ENCODE peak calls at places on chromosomes 4 and X, in eight cellular contexts. A is activated naive CD8-positive, alpha-beta T cell treated with anti-CD3 and anti-CD28 coated beads for 36 hours; L is glutamatergic neuron; I is activated T-cell treated with anti-CD3 and anti-CD28 coated beads, Interleukin-2, amount 50 U/mL, for 72 hours; S is activated naive CD4-positive, alpha-beta T cell treated with Interleukin-2 at 50 U/mL for 16 hours; Y is GM04504; X is B cell; G is adipocyte. Q is an unnamed sample.

GRCh38 chrX:136497556-136498048 is at the start of gene HTATSF1:
- DNase-seq in A (no peak), L (peak), I (no peak), S (no peak), Y (no peak), X (peak), G (no peak), Q (no peak)

GRCh38 chr4:28772796-28773195 is 1912.2 kb downstream of the STIM2 start:
- DNase-seq in A (no peak), L (no peak), I (no peak), S (no peak), Y (no peak), X (no peak), G (no peak), Q (no peak)

GRCh38 chrX:28487818-28488217 is 99.4 kb upstream of the IL1RAPL1 start:
- DNase-seq in A (no peak), L (no peak), I (no peak), S (no peak), Y (no peak), X (no peak), G (no peak), Q (no peak)

GRCh38 chrX:100368167-100368566 is 41.9 kb downstream of the PCDH19 start:
- DNase-seq in A (peak), L (no peak), I (peak), S (no peak), Y (no peak), X (no peak), G (no peak), Q (no peak)

GRCh38 chr4:125368684-125369083 is 53.9 kb downstream of the FAT4 start:
- DNase-seq in A (no peak), L (no peak), I (no peak), S (no peak), Y (peak), X (no peak), G (peak), Q (peak)

GRCh38 chr4:141609243-141609642 is 27.1 kb upstream of the IL15 start:
- DNase-seq in A (no peak), L (no peak), I (no peak), S (no peak), Y (no peak), X (no peak), G (peak), Q (no peak)

GRCh38 chrX:32847921-32848320 is 363.4 kb downstream of the DMD start:
- DNase-seq in A (no peak), L (no peak), I (no peak), S (no peak), Y (no peak), X (no peak), G (no peak), Q (no peak)

GRCh38 chr4:35105486-35105885 is 1138.8 kb downstream of the ARAP2 start:
- DNase-seq in A (no peak), L (no peak), I (no peak), S (no peak), Y (no peak), X (no peak), G (no peak), Q (no peak)

GRCh38 chr4:23438764-23439163 is 451.1 kb downstream of the PPARGC1A start:
- DNase-seq in A (no peak), L (no peak), I (no peak), S (no peak), Y (no peak), X (no peak), G (no peak), Q (no peak)

GRCh38 chr4:58603951-58604350 is 1493.8 kb upstream of the IGFBP7 start:
- DNase-seq in A (no peak), L (no peak), I (no peak), S (no peak), Y (no peak), X (no peak), G (no peak), Q (no peak)

GRCh38 chr4:113788888-113789287 is 27.4 kb upstream of the CAMK2D start:
- DNase-seq in A (no peak), L (no peak), I (no peak), S (no peak), Y (no peak), X (no peak), G (no peak), Q (no peak)

GRCh38 chr4:55866290-55866907 is 13.0 kb downstream of the EXOC1 start:
- DNase-seq in A (no peak), L (no peak), I (no peak), S (no peak), Y (peak), X (no peak), G (peak), Q (peak)

GRCh38 chr4:15043226-15043625 is 40.9 kb downstream of the CPEB2 start:
- DNase-seq in A (no peak), L (no peak), I (no peak), S (no peak), Y (no peak), X (no peak), G (no peak), Q (no peak)

GRCh38 chr4:100314057-100314456 is 123.8 kb upstream of the DDIT4L start:
- DNase-seq in A (no peak), L (no peak), I (no peak), S (no peak), Y (no peak), X (no peak), G (no peak), Q (no peak)

Q was measured in AG04450.